ENCODE peak calls at places on chromosome X, in ten cellular contexts. H is body of pancreas, X is HCT116, D is ovary, U is SK-N-SH, K is heart left ventricle, Q is PC-3, P is cardiac muscle cell, O is hepatocyte, Z is lower lobe of right lung. E is an unnamed sample.
A peak's percentile ranks its signal among the peaks of the same experiment; 100 is the strongest.

GRCh38 chrX:6661731-6662130 is 126.8 kb upstream of the VCX3A start:
- DNase-seq in Q (no peak), X (no peak), U (no peak), D (no peak), K (no peak), P (no peak), Z (no peak), H (no peak), O (no peak), E (no peak)

GRCh38 chrX:41386222-41386990 is 52.4 kb downstream of the DDX3X start:
- DNase-seq in X (no peak), Z (no peak), H (no peak), Q (peak; percentile 45), P (peak; percentile 22), O (no peak), U (no peak), K (no peak), D (no peak), E (no peak)

GRCh38 chrX:16892504-16893362 is 22.6 kb upstream of the RBBP7 start:
- DNase-seq in D (peak; percentile 67), Z (peak; percentile 45), K (peak; percentile 66), P (peak; percentile 85), H (peak; percentile 76), O (peak; percentile 94), Q (peak; percentile 85), U (peak; percentile 67), X (peak; percentile 67), E (peak; percentile 95)

GRCh38 chrX:108399427-108400165 is 38.6 kb downstream of the COL4A6 start:
- DNase-seq in K (no peak), D (no peak), O (no peak), U (no peak), Q (peak; percentile 92), X (no peak), Z (no peak), H (no peak), P (peak; percentile 25), E (no peak)

GRCh38 chrX:23048806-23049573 is 49.2 kb downstream of the DDX53 start:
- DNase-seq in Q (no peak), X (no peak), H (no peak), Z (no peak), D (no peak), K (no peak), P (no peak), U (no peak), O (no peak), E (no peak)

GRCh38 chrX:85052636-85053343 is 49.1 kb downstream of the APOOL start:
- DNase-seq in Z (no peak), K (no peak), H (no peak), Q (peak; percentile 68), D (no peak), O (no peak), U (no peak), X (peak; percentile 15), P (peak; percentile 65), E (no peak)

GRCh38 chrX:155747520-155747919 is 133.6 kb upstream of the VAMP7 start:
- DNase-seq in O (no peak), K (peak; percentile 51), X (no peak), H (peak; percentile 40), U (no peak), P (peak; percentile 10), Q (peak; percentile 54), Z (peak; percentile 69), D (peak; percentile 29), E (no peak)

GRCh38 chrX:39819921-39820849 is 277.6 kb downstream of the BCOR start:
- DNase-seq in Q (no peak), H (no peak), Z (no peak), K (no peak), O (peak; percentile 66), P (peak; percentile 61), U (peak; percentile 72), X (no peak), D (peak; percentile 36), E (peak; percentile 80)

GRCh38 chrX:11423362-11423818 is 130.2 kb downstream of the AMELX start:
- DNase-seq in K (no peak), D (no peak), Z (no peak), P (peak; percentile 80), X (no peak), O (no peak), H (peak; percentile 45), Q (peak; percentile 51), U (no peak), E (no peak)

GRCh38 chrX:109155161-109155560 is 326.7 kb downstream of the GUCY2F start:
- DNase-seq in Z (no peak), X (no peak), P (no peak), Q (no peak), O (no peak), U (no peak), K (no peak), H (no peak), D (no peak), E (no peak)

GRCh38 chrX:14028473-14028872 is 1.2 kb downstream of the GEMIN8 start:
- DNase-seq in Z (no peak), K (no peak), H (no peak), D (no peak), U (no peak), Q (no peak), X (no peak), P (no peak), O (no peak), E (no peak)

GRCh38 chrX:14029039-14029424 is 660 bp downstream of the GEMIN8 start:
- DNase-seq in H (no peak), P (no peak), Z (no peak), Q (no peak), O (no peak), U (peak; percentile 42), D (no peak), X (no peak), K (no peak), E (no peak)

GRCh38 chrX:14030248-14030592 is 528 bp upstream of the GEMIN8 start:
- DNase-seq in X (no peak), K (no peak), O (no peak), Z (no peak), D (no peak), U (no peak), Q (peak; percentile 29), H (no peak), P (peak; percentile 44), E (no peak)

GRCh38 chrX:14027511-14028019 is 2.1 kb downstream of the GEMIN8 start:
- DNase-seq in X (no peak), Q (peak; percentile 86), U (no peak), K (no peak), D (no peak), O (no peak), H (no peak), P (peak; percentile 38), Z (no peak), E (no peak)

DNA sequence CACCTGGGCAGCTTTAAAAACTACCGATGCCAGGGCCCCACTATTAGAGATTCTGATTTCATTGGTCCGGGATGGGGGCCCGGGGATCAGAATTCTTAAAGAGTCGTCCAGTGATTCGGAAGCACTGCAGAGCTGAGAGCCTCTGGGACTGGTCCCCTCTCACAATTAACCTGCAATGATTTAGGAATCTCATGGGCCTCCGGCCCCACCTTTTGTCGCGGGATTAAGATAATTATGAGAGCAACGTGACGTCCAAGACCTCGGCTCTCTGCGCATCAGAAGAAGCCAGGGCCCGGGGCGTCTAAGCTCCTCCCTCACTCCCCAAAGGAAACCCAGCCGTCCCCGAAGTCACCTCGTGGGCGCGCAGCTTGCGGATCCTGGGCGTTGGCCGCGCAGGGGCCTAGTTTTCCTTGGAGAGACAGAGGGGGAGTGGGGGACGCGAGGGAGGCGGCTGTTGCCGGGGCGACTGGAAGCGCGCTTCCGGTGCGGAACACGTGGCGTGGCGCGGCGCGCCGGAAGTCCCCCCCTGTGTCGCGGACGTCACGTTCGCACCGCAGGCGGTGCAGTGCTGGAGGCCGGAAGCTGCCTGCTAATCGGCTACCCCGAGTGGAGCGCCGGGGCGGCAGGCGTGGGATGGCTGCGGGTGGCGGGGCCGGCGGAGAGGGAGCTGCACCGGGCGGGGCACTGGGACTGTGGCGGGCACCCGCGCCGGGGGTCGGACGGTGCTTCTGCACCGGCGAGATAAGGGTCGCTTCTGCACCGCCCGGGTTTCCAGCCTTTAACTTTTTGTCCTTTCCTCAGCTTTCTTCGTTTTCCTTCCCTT is at the start of gene GEMIN8:
- DNase-seq in Q (peak; percentile 88), K (peak; percentile 88), X (peak; percentile 84), Z (peak; percentile 91), O (peak; percentile 91), U (peak; percentile 92), P (peak; percentile 94), D (peak; percentile 93), H (peak; percentile 88), E (peak; percentile 91)
- H3K4me1 ChIP-seq in Q (peaks cover 46% of the 10 kb centered on the region), K (peaks cover 9% of the 10 kb centered on the region), X (peaks cover 22% of the 10 kb centered on the region), Z (peaks cover 28% of the 10 kb centered on the region), O (no peaks in the 10 kb centered on the region), U (peaks cover 14% of the 10 kb centered on the region), P (no peaks in the 10 kb centered on the region), D (peaks cover 1% of the 10 kb centered on the region), H (peaks cover 21% of the 10 kb centered on the region), E (no peaks in the 10 kb centered on the region)

GRCh38 chrX:38807873-38808272 is 6.6 kb downstream of the MID1IP1 start:
- DNase-seq in U (no peak), Z (no peak), P (peak; percentile 41), O (no peak), D (no peak), X (no peak), Q (no peak), K (no peak), H (no peak), E (no peak)
- H3K4me1 ChIP-seq in U (peaks cover 6% of the 10 kb centered on the region), Z (peaks cover 11% of the 10 kb centered on the region), P (peaks cover 12% of the 10 kb centered on the region), O (peaks cover 23% of the 10 kb centered on the region), D (no peaks in the 10 kb centered on the region), X (peaks cover 26% of the 10 kb centered on the region), Q (peaks cover 20% of the 10 kb centered on the region), K (peaks cover 8% of the 10 kb centered on the region), H (peaks cover 32% of the 10 kb centered on the region), E (no peaks in the 10 kb centered on the region)

GRCh38 chrX:13087322-13088154 is 43.1 kb upstream of the FAM9C start:
- DNase-seq in O (no peak), D (no peak), H (no peak), P (peak; percentile 55), U (no peak), Z (no peak), Q (peak; percentile 85), K (no peak), X (no peak), E (no peak)
- H3K4me1 ChIP-seq in O (peaks cover 21% of the 10 kb centered on the region), D (peaks cover 2% of the 10 kb centered on the region), H (peaks cover 12% of the 10 kb centered on the region), P (no peaks in the 10 kb centered on the region), U (no peaks in the 10 kb centered on the region), Z (peaks cover 4% of the 10 kb centered on the region), Q (peaks cover 20% of the 10 kb centered on the region), K (peaks cover 3% of the 10 kb centered on the region), X (no peaks in the 10 kb centered on the region), E (no peaks in the 10 kb centered on the region)

DNA sequence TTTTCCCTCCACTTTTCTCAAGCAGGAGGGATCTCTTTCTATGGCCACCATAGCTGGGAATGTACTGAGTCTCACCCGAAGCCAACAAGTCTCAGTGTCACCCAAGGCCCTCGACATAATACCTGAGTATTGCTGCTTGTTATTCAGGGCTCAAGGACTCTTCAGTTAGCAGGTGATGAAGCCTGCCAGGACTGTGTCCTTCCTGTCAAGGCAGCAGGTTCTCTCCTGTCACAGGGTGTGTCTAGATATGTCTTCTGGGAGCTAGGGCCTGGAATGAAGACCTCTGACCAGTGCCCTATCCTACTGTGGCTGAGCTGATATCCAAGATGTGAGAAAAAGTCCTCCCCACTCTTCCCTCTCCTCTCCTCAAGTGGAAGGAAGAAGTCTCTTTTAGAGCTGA is 391.0 kb upstream of the DIPK2B start:
- DNase-seq in P (no peak), Q (no peak), D (no peak), H (no peak), Z (no peak), K (no peak), X (no peak), U (no peak), O (no peak), E (no peak)
- H3K4me1 ChIP-seq in P (no peaks in the 10 kb centered on the region), Q (no peaks in the 10 kb centered on the region), D (no peaks in the 10 kb centered on the region), H (no peaks in the 10 kb centered on the region), Z (no peaks in the 10 kb centered on the region), K (no peaks in the 10 kb centered on the region), X (no peaks in the 10 kb centered on the region), U (no peaks in the 10 kb centered on the region), O (no peaks in the 10 kb centered on the region), E (no peaks in the 10 kb centered on the region)

E was measured in endodermal cell.